ENCODE peak calls at places on chromosomes 5 and 9, in eight cellular contexts. One of them, this sample, is unnamed.

GRCh38 chr5:71887680-71888079 is 168.6 kb downstream of the CARTPT start:
- DNase-seq in left ventricle myocardium superior: no peak
- DNase-seq in cerebellum: no peak
- DNase-seq in RPMI7951: peak
- DNase-seq in glutamatergic neuron: no peak
- DNase-seq in activated naive CD4-positive, alpha-beta T cell: no peak
- DNase-seq in C1 segment of cervical spinal cord: no peak
- DNase-seq in amygdala: no peak
- DNase-seq in this sample: no peak

GRCh38 chr5:134490925-134491271 is 34.6 kb upstream of the JADE2 start:
- DNase-seq in activated naive CD4-positive, alpha-beta T cell: no peak
- DNase-seq in cerebellum: no peak
- DNase-seq in glutamatergic neuron: no peak
- DNase-seq in RPMI7951: no peak
- DNase-seq in C1 segment of cervical spinal cord: no peak
- DNase-seq in left ventricle myocardium superior: no peak
- DNase-seq in amygdala: no peak
- DNase-seq in this sample: no peak

GRCh38 chr9:4339357-4339756 is 39.5 kb upstream of the GLIS3 start:
- DNase-seq in amygdala: no peak
- DNase-seq in RPMI7951: peak
- DNase-seq in glutamatergic neuron: peak
- DNase-seq in C1 segment of cervical spinal cord: peak
- DNase-seq in activated naive CD4-positive, alpha-beta T cell: peak
- DNase-seq in cerebellum: peak
- DNase-seq in left ventricle myocardium superior: peak
- DNase-seq in this sample: peak

GRCh38 chr5:142201471-142201887 is 92.9 kb downstream of the NDFIP1 start:
- DNase-seq in cerebellum: no peak
- DNase-seq in activated naive CD4-positive, alpha-beta T cell: no peak
- DNase-seq in left ventricle myocardium superior: no peak
- DNase-seq in RPMI7951: peak
- DNase-seq in C1 segment of cervical spinal cord: no peak
- DNase-seq in glutamatergic neuron: no peak
- DNase-seq in amygdala: no peak
- DNase-seq in this sample: no peak

GRCh38 chr9:114212841-114213240 is 57.5 kb downstream of the COL27A1 start:
- DNase-seq in C1 segment of cervical spinal cord: no peak
- DNase-seq in cerebellum: no peak
- DNase-seq in left ventricle myocardium superior: peak
- DNase-seq in activated naive CD4-positive, alpha-beta T cell: no peak
- DNase-seq in amygdala: no peak
- DNase-seq in RPMI7951: no peak
- DNase-seq in glutamatergic neuron: no peak
- DNase-seq in this sample: no peak

GRCh38 chr9:124124729-124125589 is 113.4 kb downstream of the LHX2 start:
- DNase-seq in cerebellum: no peak
- DNase-seq in C1 segment of cervical spinal cord: no peak
- DNase-seq in activated naive CD4-positive, alpha-beta T cell: no peak
- DNase-seq in amygdala: no peak
- DNase-seq in glutamatergic neuron: no peak
- DNase-seq in left ventricle myocardium superior: no peak
- DNase-seq in RPMI7951: no peak
- DNase-seq in this sample: no peak

GRCh38 chr5:175378444-175379028 is 65.4 kb downstream of the DRD1 start:
- DNase-seq in C1 segment of cervical spinal cord: no peak
- DNase-seq in activated naive CD4-positive, alpha-beta T cell: no peak
- DNase-seq in cerebellum: no peak
- DNase-seq in left ventricle myocardium superior: no peak
- DNase-seq in amygdala: no peak
- DNase-seq in glutamatergic neuron: no peak
- DNase-seq in RPMI7951: peak
- DNase-seq in this sample: no peak

GRCh38 chr9:116944714-116945534 is 257.8 kb downstream of the TRIM32 start:
- DNase-seq in C1 segment of cervical spinal cord: no peak
- DNase-seq in glutamatergic neuron: no peak
- DNase-seq in cerebellum: no peak
- DNase-seq in activated naive CD4-positive, alpha-beta T cell: no peak
- DNase-seq in left ventricle myocardium superior: no peak
- DNase-seq in RPMI7951: no peak
- DNase-seq in amygdala: no peak
- DNase-seq in this sample: no peak

GRCh38 chr9:5231212-5231611 is at the start of gene INSL4:
- DNase-seq in RPMI7951: peak
- DNase-seq in amygdala: no peak
- DNase-seq in C1 segment of cervical spinal cord: no peak
- DNase-seq in glutamatergic neuron: no peak
- DNase-seq in left ventricle myocardium superior: no peak
- DNase-seq in cerebellum: no peak
- DNase-seq in activated naive CD4-positive, alpha-beta T cell: no peak
- DNase-seq in this sample: no peak

GRCh38 chr9:128026255-128027165 is 40.6 kb downstream of the NAIF1 start:
- DNase-seq in cerebellum: no peak
- DNase-seq in C1 segment of cervical spinal cord: no peak
- DNase-seq in activated naive CD4-positive, alpha-beta T cell: peak
- DNase-seq in RPMI7951: peak
- DNase-seq in glutamatergic neuron: no peak
- DNase-seq in left ventricle myocardium superior: no peak
- DNase-seq in amygdala: no peak
- DNase-seq in this sample: no peak

GRCh38 chr5:81207009-81207408 is 26.1 kb upstream of the CKMT2 start:
- DNase-seq in left ventricle myocardium superior: no peak
- DNase-seq in glutamatergic neuron: peak
- DNase-seq in C1 segment of cervical spinal cord: no peak
- DNase-seq in RPMI7951: peak
- DNase-seq in amygdala: no peak
- DNase-seq in activated naive CD4-positive, alpha-beta T cell: no peak
- DNase-seq in cerebellum: no peak
- DNase-seq in this sample: no peak

GRCh38 chr9:95754533-95755420 is 120.7 kb upstream of the ERCC6L2 start:
- DNase-seq in glutamatergic neuron: no peak
- DNase-seq in activated naive CD4-positive, alpha-beta T cell: no peak
- DNase-seq in RPMI7951: no peak
- DNase-seq in cerebellum: peak
- DNase-seq in left ventricle myocardium superior: no peak
- DNase-seq in amygdala: no peak
- DNase-seq in C1 segment of cervical spinal cord: no peak
- DNase-seq in this sample: no peak

GRCh38 chr5:54165687-54166086 is 144.7 kb downstream of the ARL15 start:
- DNase-seq in cerebellum: no peak
- DNase-seq in amygdala: no peak
- DNase-seq in left ventricle myocardium superior: no peak
- DNase-seq in activated naive CD4-positive, alpha-beta T cell: no peak
- DNase-seq in glutamatergic neuron: no peak
- DNase-seq in C1 segment of cervical spinal cord: no peak
- DNase-seq in RPMI7951: no peak
- DNase-seq in this sample: no peak

GRCh38 chr5:181205735-181206401 is 872 bp upstream of the TRIM7 start:
- DNase-seq in C1 segment of cervical spinal cord: no peak
- DNase-seq in amygdala: no peak
- DNase-seq in cerebellum: peak
- DNase-seq in RPMI7951: no peak
- DNase-seq in left ventricle myocardium superior: peak
- DNase-seq in glutamatergic neuron: no peak
- DNase-seq in activated naive CD4-positive, alpha-beta T cell: no peak
- DNase-seq in this sample: no peak

GRCh38 chr9:89961616-89962341 is 357.0 kb downstream of the GADD45G start:
- DNase-seq in C1 segment of cervical spinal cord: no peak
- DNase-seq in amygdala: no peak
- DNase-seq in activated naive CD4-positive, alpha-beta T cell: no peak
- DNase-seq in cerebellum: no peak
- DNase-seq in left ventricle myocardium superior: no peak
- DNase-seq in glutamatergic neuron: no peak
- DNase-seq in RPMI7951: no peak
- DNase-seq in this sample: no peak

GRCh38 chr5:98839469-98840383 is 66.3 kb downstream of the RGMB start:
- DNase-seq in glutamatergic neuron: no peak
- DNase-seq in amygdala: no peak
- DNase-seq in activated naive CD4-positive, alpha-beta T cell: no peak
- DNase-seq in RPMI7951: peak
- DNase-seq in C1 segment of cervical spinal cord: no peak
- DNase-seq in cerebellum: no peak
- DNase-seq in left ventricle myocardium superior: peak
- DNase-seq in this sample: no peak